ENCODE peak calls at places on chromosomes 16 and 17, in five cellular contexts. One of them, this sample, is unnamed.

GRCh38 chr17:80456465-80457235 is 19.8 kb downstream of the NPTX1 start:
- DNase-seq in NCI-H2029: no peak
- DNase-seq in HTR-8/SVneo: no peak
- DNase-seq in H9: no peak
- DNase-seq in NCI-H1092 treated with DMSO at 0.1 percent for 48 hours: no peak
- DNase-seq in this sample: no peak

GRCh38 chr16:69176033-69176780 is 10.8 kb upstream of the SNTB2 start:
- DNase-seq in HTR-8/SVneo: no peak
- DNase-seq in NCI-H1092 treated with DMSO at 0.1 percent for 48 hours: no peak
- DNase-seq in H9: no peak
- DNase-seq in NCI-H2029: no peak
- DNase-seq in this sample: no peak

GRCh38 chr16:64416232-64417010 is 705.4 kb downstream of the CDH11 start:
- DNase-seq in NCI-H1092 treated with DMSO at 0.1 percent for 48 hours: no peak
- DNase-seq in HTR-8/SVneo: no peak
- DNase-seq in H9: no peak
- DNase-seq in NCI-H2029: peak; percentile 8
- DNase-seq in this sample: no peak

GRCh38 chr17:48427598-48427997 is 2.4 kb downstream of the SKAP1 start:
- DNase-seq in NCI-H2029: peak; percentile 71
- DNase-seq in HTR-8/SVneo: no peak
- DNase-seq in H9: no peak
- DNase-seq in NCI-H1092 treated with DMSO at 0.1 percent for 48 hours: no peak
- DNase-seq in this sample: no peak

GRCh38 chr17:15447928-15448579 is 19.4 kb downstream of the CDRT4 start:
- DNase-seq in HTR-8/SVneo: no peak
- DNase-seq in NCI-H1092 treated with DMSO at 0.1 percent for 48 hours: no peak
- DNase-seq in NCI-H2029: no peak
- DNase-seq in H9: no peak
- DNase-seq in this sample: no peak

GRCh38 chr17:20966869-20967268 is 75.9 kb downstream of the USP22 start:
- DNase-seq in NCI-H2029: no peak
- DNase-seq in NCI-H1092 treated with DMSO at 0.1 percent for 48 hours: no peak
- DNase-seq in HTR-8/SVneo: no peak
- DNase-seq in H9: no peak
- DNase-seq in this sample: no peak

GRCh38 chr16:29745126-29745852 is 501 bp downstream of the C16orf54 start:
- DNase-seq in H9: no peak
- DNase-seq in NCI-H1092 treated with DMSO at 0.1 percent for 48 hours: no peak
- DNase-seq in NCI-H2029: no peak
- DNase-seq in HTR-8/SVneo: no peak
- DNase-seq in this sample: no peak

GRCh38 chr17:59139939-59140338 is 15.0 kb downstream of the SKA2 start:
- DNase-seq in HTR-8/SVneo: no peak
- DNase-seq in NCI-H1092 treated with DMSO at 0.1 percent for 48 hours: no peak
- DNase-seq in H9: no peak
- DNase-seq in NCI-H2029: no peak
- DNase-seq in this sample: no peak

GRCh38 chr17:4594406-4595349 is 10.3 kb downstream of the SMTNL2 start:
- DNase-seq in H9: peak; percentile 90
- DNase-seq in HTR-8/SVneo: no peak
- DNase-seq in NCI-H1092 treated with DMSO at 0.1 percent for 48 hours: peak; percentile 17
- DNase-seq in NCI-H2029: no peak
- DNase-seq in this sample: no peak

GRCh38 chr17:75477493-75477862 is 21.0 kb downstream of the TMEM94 start:
- DNase-seq in NCI-H2029: no peak
- DNase-seq in NCI-H1092 treated with DMSO at 0.1 percent for 48 hours: no peak
- DNase-seq in HTR-8/SVneo: no peak
- DNase-seq in H9: no peak
- DNase-seq in this sample: no peak

GRCh38 chr17:37100231-37100630 is 151.5 kb downstream of the AATF start:
- DNase-seq in NCI-H2029: no peak
- DNase-seq in NCI-H1092 treated with DMSO at 0.1 percent for 48 hours: no peak
- DNase-seq in HTR-8/SVneo: no peak
- DNase-seq in H9: no peak
- DNase-seq in this sample: no peak

GRCh38 chr17:79217473-79218135 is 143.0 kb downstream of the ENGASE start:
- DNase-seq in HTR-8/SVneo: no peak
- DNase-seq in NCI-H2029: no peak
- DNase-seq in NCI-H1092 treated with DMSO at 0.1 percent for 48 hours: no peak
- DNase-seq in H9: no peak
- DNase-seq in this sample: no peak

GRCh38 chr17:38980455-38981217 is 13.4 kb upstream of the FBXO47 start:
- DNase-seq in HTR-8/SVneo: no peak
- DNase-seq in NCI-H1092 treated with DMSO at 0.1 percent for 48 hours: no peak
- DNase-seq in NCI-H2029: no peak
- DNase-seq in H9: no peak
- DNase-seq in this sample: no peak

GRCh38 chr16:88941933-88942909 is 34.8 kb downstream of the CBFA2T3 start:
- DNase-seq in HTR-8/SVneo: peak; percentile 77
- DNase-seq in H9: peak; percentile 74
- DNase-seq in NCI-H2029: no peak
- DNase-seq in NCI-H1092 treated with DMSO at 0.1 percent for 48 hours: peak; percentile 34
- DNase-seq in this sample: peak; percentile 71

GRCh38 chr17:41660221-41660711 is 28.4 kb upstream of the EIF1 start:
- DNase-seq in NCI-H2029: no peak
- DNase-seq in H9: no peak
- DNase-seq in HTR-8/SVneo: no peak
- DNase-seq in NCI-H1092 treated with DMSO at 0.1 percent for 48 hours: no peak
- DNase-seq in this sample: no peak

GRCh38 chr16:53912155-53912554 is 208.2 kb downstream of the FTO start:
- DNase-seq in NCI-H2029: no peak
- DNase-seq in HTR-8/SVneo: no peak
- DNase-seq in NCI-H1092 treated with DMSO at 0.1 percent for 48 hours: no peak
- DNase-seq in H9: no peak
- DNase-seq in this sample: peak; percentile 60

GRCh38 chr16:19771796-19772195 is 53.7 kb downstream of the IQCK start:
- DNase-seq in HTR-8/SVneo: no peak
- DNase-seq in NCI-H2029: no peak
- DNase-seq in H9: no peak
- DNase-seq in NCI-H1092 treated with DMSO at 0.1 percent for 48 hours: no peak
- DNase-seq in this sample: no peak

GRCh38 chr16:55294947-55295346 is 29.1 kb upstream of the IRX6 start:
- DNase-seq in H9: no peak
- DNase-seq in HTR-8/SVneo: no peak
- DNase-seq in NCI-H2029: no peak
- DNase-seq in NCI-H1092 treated with DMSO at 0.1 percent for 48 hours: no peak
- DNase-seq in this sample: no peak

GRCh38 chr17:8332688-8333087 is 7.0 kb upstream of the ODF4 start:
- DNase-seq in NCI-H2029: no peak
- DNase-seq in HTR-8/SVneo: no peak
- DNase-seq in H9: no peak
- DNase-seq in NCI-H1092 treated with DMSO at 0.1 percent for 48 hours: no peak
- DNase-seq in this sample: peak; percentile 70

GRCh38 chr17:50257574-50258224 is 16.6 kb upstream of the TMEM92 start:
- DNase-seq in H9: peak; percentile 31
- DNase-seq in NCI-H2029: no peak
- DNase-seq in NCI-H1092 treated with DMSO at 0.1 percent for 48 hours: no peak
- DNase-seq in HTR-8/SVneo: no peak
- DNase-seq in this sample: no peak

GRCh38 chr17:76982408-76983074 is 114.3 kb downstream of the MGAT5B start:
- DNase-seq in NCI-H2029: no peak
- DNase-seq in NCI-H1092 treated with DMSO at 0.1 percent for 48 hours: no peak
- DNase-seq in H9: no peak
- DNase-seq in HTR-8/SVneo: no peak
- DNase-seq in this sample: no peak

GRCh38 chr17:17628388-17629008 is 37.0 kb upstream of the PEMT start:
- DNase-seq in H9: no peak
- DNase-seq in HTR-8/SVneo: no peak
- DNase-seq in NCI-H1092 treated with DMSO at 0.1 percent for 48 hours: no peak
- DNase-seq in NCI-H2029: no peak
- DNase-seq in this sample: no peak

GRCh38 chr17:2853722-2854580 is 57.7 kb downstream of the RAP1GAP2 start:
- DNase-seq in H9: no peak
- DNase-seq in NCI-H1092 treated with DMSO at 0.1 percent for 48 hours: no peak
- DNase-seq in NCI-H2029: no peak
- DNase-seq in HTR-8/SVneo: no peak
- DNase-seq in this sample: peak; percentile 83

This sample was measured in Caco-2.